ENCODE peak calls at places on chromosomes 4 and X, in five cellular contexts. Q is MM.1S, D is SK-N-SH, R is GM23248, M is neural progenitor cell. E is an unnamed sample.

GRCh38 chrX:6015423-6015822 is 213.2 kb downstream of the NLGN4X start:
- DNase-seq in R (no peak), M (no peak), Q (no peak), D (no peak), E (no peak)

GRCh38 chr4:147136308-147136707 is 190.6 kb upstream of the TTC29 start:
- DNase-seq in D (no peak), Q (no peak), R (no peak), M (no peak), E (no peak)

GRCh38 chrX:134000260-134001245 is 15.2 kb upstream of the GPC3 start:
- DNase-seq in R (no peak), D (no peak), Q (no peak), M (peak; percentile 57), E (no peak)

GRCh38 chrX:45515262-45516215 is 314.9 kb upstream of the DIPK2B start:
- DNase-seq in D (peak; percentile 20), Q (peak; percentile 24), M (peak; percentile 49), R (peak; percentile 94), E (no peak)

GRCh38 chr4:40980318-40980883 is 230.6 kb downstream of the NSUN7 start:
- DNase-seq in M (peak; percentile 54), R (peak; percentile 53), Q (peak; percentile 12), D (no peak), E (peak; percentile 51)

GRCh38 chr4:22237155-22237751 is 278.6 kb downstream of the ADGRA3 start:
- DNase-seq in M (peak; percentile 76), R (peak; percentile 12), D (peak; percentile 29), Q (peak; percentile 81), E (no peak)

GRCh38 chr4:187922274-187922673 is 73.3 kb upstream of the ZFP42 start:
- DNase-seq in Q (no peak), M (no peak), R (no peak), D (no peak), E (no peak)

GRCh38 chr4:136662539-136662938 is 869.8 kb downstream of the PCDH18 start:
- DNase-seq in R (no peak), D (no peak), Q (no peak), M (no peak), E (no peak)

GRCh38 chr4:151012376-151012775 is 2.7 kb downstream of the LRBA start:
- DNase-seq in Q (no peak), M (no peak), D (no peak), R (no peak), E (no peak)
- H3K79me2 ChIP-seq in Q (peaks cover 64% of the 10 kb centered on the region), M (peaks cover 73% of the 10 kb centered on the region), D (peaks cover 15% of the 10 kb centered on the region), R (no peaks in the 10 kb centered on the region), E (peaks cover 62% of the 10 kb centered on the region)

GRCh38 chr4:139735381-139736256 is 70.0 kb downstream of the MGST2 start:
- DNase-seq in D (peak; percentile 94), R (peak; percentile 50), Q (no peak), M (peak; percentile 78), E (no peak)
- TF ChIP-seq EZH2phosphoT487 in D (no peak), R (no peak), Q (no peak), M (no peak), E (no peak)

DNA sequence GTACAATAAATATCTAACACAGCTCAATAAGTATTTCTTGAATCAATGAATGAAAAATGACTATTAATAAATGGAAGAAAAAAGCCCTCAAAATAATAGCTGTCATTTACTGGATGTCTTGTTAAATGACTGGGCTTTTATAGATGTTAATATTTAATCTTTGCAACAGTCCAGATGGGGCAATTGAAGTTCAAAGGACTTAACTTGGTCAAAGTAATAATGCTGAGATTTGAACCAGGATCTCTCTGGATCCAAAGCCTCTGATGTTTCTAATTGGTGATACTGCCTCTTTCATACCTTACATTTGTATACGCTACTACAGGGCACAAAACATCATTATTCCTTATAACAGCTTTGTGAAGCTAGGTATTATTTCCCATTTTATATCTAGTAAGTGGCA is 72.5 kb downstream of the DCK start:
- DNase-seq in M (no peak), D (no peak), Q (no peak), R (no peak), E (no peak)
- H3K27ac ChIP-seq in M (no peak overlapping the region), D (no peak overlapping the region), Q (no peak overlapping the region), R (no peak overlapping the region), E (no peak overlapping the region)

DNA sequence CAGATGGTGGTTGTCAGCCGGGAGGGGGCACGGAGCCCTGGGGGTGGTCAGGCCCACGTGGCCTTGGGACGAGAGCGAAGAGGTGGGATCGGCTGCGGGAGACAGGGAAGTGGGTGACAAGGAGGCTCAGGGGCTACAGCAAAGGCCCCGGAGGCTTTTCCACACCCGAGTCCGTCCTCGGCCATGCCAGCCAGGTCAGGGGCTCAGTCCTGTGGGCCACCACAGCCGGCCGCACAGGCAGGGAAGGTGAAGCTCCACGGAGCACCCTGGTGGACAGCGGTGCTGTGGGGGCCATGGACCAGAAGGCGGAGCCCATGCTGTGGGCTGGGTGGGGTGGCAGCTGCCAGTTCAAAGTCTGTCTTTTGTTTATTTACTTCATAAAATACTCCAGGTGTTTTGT is 18.5 kb downstream of the PCGF3 start:
- DNase-seq in D (no peak), Q (no peak), M (no peak), R (no peak), E (no peak)
- H3K79me2 ChIP-seq in D (peaks cover 85% of the 10 kb centered on the region), Q (no peaks in the 10 kb centered on the region), M (peaks cover 95% of the 10 kb centered on the region), R (peaks cover 97% of the 10 kb centered on the region), E (no peaks in the 10 kb centered on the region)

GRCh38 chrX:70826715-70827114 is 81.8 kb downstream of the TEX11 start:
- DNase-seq in M (no peak), D (no peak), Q (no peak), R (no peak), E (no peak)
- TF ChIP-seq EZH2phosphoT487 in M (no peak), D (no peak), Q (no peak), R (no peak), E (no peak)

GRCh38 chrX:72396117-72396516 is 90.4 kb upstream of the CITED1 start:
- DNase-seq in M (no peak), Q (no peak), D (no peak), R (peak; percentile 2), E (no peak)

GRCh38 chrX:72394518-72395163 is 88.9 kb upstream of the CITED1 start:
- DNase-seq in M (peak; percentile 19), Q (no peak), R (peak; percentile 77), D (no peak), E (no peak)

GRCh38 chrX:72393836-72394517 is 88.3 kb upstream of the CITED1 start:
- DNase-seq in M (no peak), R (no peak), D (no peak), Q (no peak), E (no peak)

GRCh38 chrX:72392816-72393800 is 87.4 kb upstream of the CITED1 start:
- DNase-seq in Q (no peak), D (no peak), R (no peak), M (peak; percentile 55), E (no peak)

GRCh38 chrX:72395252-72395651 is 89.5 kb upstream of the CITED1 start:
- DNase-seq in Q (no peak), D (no peak), M (no peak), R (peak; percentile 42), E (no peak)
- H3K27ac ChIP-seq in Q (no peak overlapping the region), D (no peak overlapping the region), M (no peak overlapping the region), R (peak overlapping the region; percentile 58), E (no peak overlapping the region)

GRCh38 chr4:103359900-103360299 is 161.8 kb upstream of the CENPE start:
- DNase-seq in M (no peak), Q (no peak), D (no peak), R (no peak), E (no peak)

GRCh38 chr4:103364066-103364465 is 165.9 kb upstream of the CENPE start:
- DNase-seq in R (peak; percentile 1), Q (no peak), D (no peak), M (peak; percentile 76), E (no peak)

GRCh38 chr4:103365285-103365684 is 167.1 kb upstream of the CENPE start:
- DNase-seq in D (no peak), Q (no peak), R (no peak), M (no peak), E (no peak)

DNA sequence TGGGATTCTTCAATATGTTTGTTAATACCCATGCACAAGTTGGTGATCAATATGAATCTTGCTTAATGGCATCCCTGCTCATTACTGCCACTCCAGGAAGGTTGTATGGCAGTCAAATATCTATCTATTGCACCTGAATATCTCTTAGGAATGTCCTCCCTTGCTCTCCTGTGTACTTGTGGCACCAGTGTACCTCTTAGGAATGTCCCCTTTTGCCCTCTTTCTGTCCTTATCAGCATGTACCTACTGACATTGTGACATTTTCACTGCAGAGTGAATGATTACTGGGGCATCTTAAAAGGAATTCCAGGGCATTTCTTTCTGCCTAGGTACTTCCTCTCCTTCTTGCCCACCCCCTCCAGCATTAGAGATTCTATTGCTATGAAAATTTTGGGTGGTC is 163.8 kb upstream of the CENPE start:
- DNase-seq in Q (no peak), M (no peak), R (no peak), D (no peak), E (no peak)
- H3K79me2 ChIP-seq in Q (no peaks in the 10 kb centered on the region), M (no peaks in the 10 kb centered on the region), R (no peaks in the 10 kb centered on the region), D (no peaks in the 10 kb centered on the region), E (no peaks in the 10 kb centered on the region)